ENCODE peak calls at places on chromosomes 2 and 18, in ten cellular contexts. M is CD8-positive, alpha-beta T cell; T is upper lobe of left lung; E is IMR-90; I is body of pancreas; F is neural progenitor cell; L is esophagus squamous epithelium; Y is tibial artery; H is cardiac muscle cell; W is breast epithelium. N is an unnamed sample. For H3K36me3, the result is how much of the 10 kb centered on the place peaks cover.

GRCh38 chr2:116924509-116924908 is 890.0 kb upstream of the DDX18 start:
- DNase-seq in M (no peak), W (no peak), E (no peak), L (no peak), H (no peak), T (no peak), Y (no peak), I (no peak), F (no peak), N (no peak)

GRCh38 chr2:168345601-168346000 is 98.2 kb upstream of the STK39 start:
- DNase-seq in I (no peak), T (no peak), F (no peak), Y (no peak), W (no peak), M (no peak), H (no peak), E (no peak), L (no peak), N (no peak)

GRCh38 chr18:24080861-24081260 is 58.0 kb upstream of the CABYR start:
- DNase-seq in M (no peak), Y (no peak), I (no peak), F (no peak), T (no peak), E (no peak), L (no peak), H (no peak), W (no peak), N (no peak)

GRCh38 chr2:38269421-38269820 is 107.7 kb downstream of the ATL2 start:
- DNase-seq in E (peak), Y (no peak), F (no peak), L (no peak), T (no peak), M (no peak), I (no peak), W (no peak), H (no peak), N (no peak)

GRCh38 chr2:23661276-23662050 is 265.5 kb downstream of the ATAD2B start:
- DNase-seq in W (no peak), I (no peak), T (no peak), Y (no peak), H (no peak), E (no peak), F (no peak), M (no peak), L (no peak), N (no peak)

GRCh38 chr2:66897676-66898280 is 462.9 kb downstream of the MEIS1 start:
- DNase-seq in W (no peak), I (no peak), F (no peak), T (no peak), Y (no peak), E (peak), M (no peak), L (no peak), H (no peak), N (peak)

GRCh38 chr2:45675130-45675812 is 23.8 kb downstream of the PRKCE start:
- DNase-seq in I (peak), M (no peak), F (no peak), Y (no peak), W (no peak), E (no peak), H (peak), T (no peak), L (no peak), N (no peak)

GRCh38 chr2:137467246-137467862 is 496.9 kb upstream of the HNMT start:
- DNase-seq in F (peak), Y (no peak), H (peak), I (peak), T (no peak), W (no peak), E (no peak), M (no peak), L (no peak), N (no peak)

GRCh38 chr2:12282780-12283695 is 433.7 kb upstream of the TRIB2 start:
- DNase-seq in T (no peak), L (no peak), Y (no peak), H (no peak), E (no peak), F (no peak), I (no peak), M (no peak), W (no peak), N (no peak)

GRCh38 chr2:173205375-173205774 is 129.7 kb downstream of the MAP3K20 start:
- DNase-seq in M (no peak), Y (peak), H (no peak), F (no peak), L (no peak), T (no peak), I (peak), W (no peak), E (peak), N (peak)

GRCh38 chr2:98157557-98157956 is 70.6 kb downstream of the VWA3B start:
- DNase-seq in I (no peak), H (peak), Y (no peak), F (peak), L (no peak), T (no peak), M (no peak), E (no peak), W (no peak), N (no peak)
- TF ChIP-seq CTCF in I (peak), H (no peak), Y (no peak), F (peak), L (no peak), T (no peak), M (no peak), E (no peak), W (no peak), N (no peak)

DNA sequence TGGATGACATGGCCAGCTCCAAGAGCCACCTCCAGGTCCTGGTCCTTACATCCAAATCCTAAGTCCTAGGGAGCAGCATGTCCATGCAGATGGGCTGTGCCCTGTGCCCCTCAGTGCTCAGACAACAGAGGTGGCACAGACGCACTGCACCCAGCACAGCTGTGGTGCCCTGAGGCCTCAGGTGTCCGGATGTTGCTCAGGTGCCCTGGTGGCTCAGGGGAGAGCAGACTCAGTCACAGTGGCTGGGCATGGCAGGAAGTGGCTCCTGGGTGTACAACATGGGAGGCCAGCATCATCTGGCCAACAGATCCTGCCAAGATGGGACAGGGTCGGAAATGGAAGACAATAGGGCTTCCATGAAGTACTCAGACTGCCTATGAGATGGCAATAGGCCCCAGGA is 50.1 kb downstream of the TIMM21 start:
- DNase-seq in M (no peak), L (no peak), Y (no peak), I (no peak), W (no peak), E (no peak), F (no peak), T (no peak), H (no peak), N (no peak)
- H3K27ac ChIP-seq in M (no peak), L (no peak), Y (no peak), I (no peak), W (no peak), E (no peak), F (no peak), T (peak), H (no peak), N (no peak)

GRCh38 chr2:26281226-26281625 is 36.5 kb downstream of the HADHB start:
- DNase-seq in W (no peak), E (no peak), I (no peak), H (no peak), M (no peak), T (no peak), F (no peak), Y (no peak), L (no peak), N (no peak)

GRCh38 chr2:26276488-26276887 is 31.7 kb downstream of the HADHB start:
- DNase-seq in F (no peak), H (no peak), T (no peak), Y (no peak), L (no peak), E (no peak), W (no peak), M (no peak), I (no peak), N (no peak)

GRCh38 chr2:26283606-26284005 is 38.9 kb downstream of the HADHB start:
- DNase-seq in H (no peak), W (no peak), E (no peak), F (no peak), T (no peak), Y (no peak), L (no peak), M (no peak), I (no peak), N (no peak)

GRCh38 chr2:26284132-26284531 is 39.4 kb downstream of the HADHB start:
- DNase-seq in W (no peak), F (no peak), I (no peak), T (no peak), E (peak), Y (no peak), H (no peak), M (no peak), L (no peak), N (no peak)

GRCh38 chr2:26279886-26280285 is 35.1 kb downstream of the HADHB start:
- DNase-seq in L (no peak), M (no peak), T (no peak), I (no peak), H (no peak), W (no peak), F (no peak), Y (no peak), E (no peak), N (no peak)
- H3K36me3 ChIP-seq in L (half or more), M (under half), T (under half), I (under half), H (half or more), W (under half), F (under half), Y (half or more), E (under half), N (under half)

DNA sequence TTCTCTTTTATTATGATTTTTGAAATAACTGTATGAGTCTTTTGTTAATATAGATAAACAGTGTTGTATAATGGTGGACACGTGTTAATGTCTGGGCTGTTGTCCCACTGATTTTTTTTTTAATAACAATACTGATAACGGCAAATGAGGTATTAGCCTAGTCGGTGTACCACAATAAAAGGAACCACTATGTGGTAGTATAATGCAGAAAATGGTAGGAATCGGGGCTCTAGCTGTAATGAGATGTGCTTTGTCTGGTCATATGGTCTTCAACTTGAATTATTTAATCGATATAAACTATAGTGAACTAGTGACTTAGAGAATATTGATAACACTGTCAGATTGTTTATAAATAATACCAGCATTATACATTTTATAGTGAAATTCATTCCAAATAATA is 517.9 kb upstream of the SPHKAP start:
- DNase-seq in M (no peak), H (no peak), L (no peak), W (no peak), F (no peak), E (peak), Y (no peak), I (no peak), T (no peak), N (no peak)
- TF ChIP-seq CTCF in M (no peak), H (peak), L (no peak), W (no peak), F (peak), E (no peak), Y (no peak), I (no peak), T (peak), N (no peak)

GRCh38 chr2:157262248-157262647 is 4.7 kb downstream of the GALNT5 start:
- DNase-seq in E (no peak), F (no peak), Y (no peak), L (no peak), I (no peak), T (no peak), H (no peak), M (no peak), W (no peak), N (no peak)
- H3K27ac ChIP-seq in E (no peak), F (no peak), Y (peak), L (no peak), I (no peak), T (no peak), H (no peak), M (no peak), W (no peak), N (no peak)

DNA sequence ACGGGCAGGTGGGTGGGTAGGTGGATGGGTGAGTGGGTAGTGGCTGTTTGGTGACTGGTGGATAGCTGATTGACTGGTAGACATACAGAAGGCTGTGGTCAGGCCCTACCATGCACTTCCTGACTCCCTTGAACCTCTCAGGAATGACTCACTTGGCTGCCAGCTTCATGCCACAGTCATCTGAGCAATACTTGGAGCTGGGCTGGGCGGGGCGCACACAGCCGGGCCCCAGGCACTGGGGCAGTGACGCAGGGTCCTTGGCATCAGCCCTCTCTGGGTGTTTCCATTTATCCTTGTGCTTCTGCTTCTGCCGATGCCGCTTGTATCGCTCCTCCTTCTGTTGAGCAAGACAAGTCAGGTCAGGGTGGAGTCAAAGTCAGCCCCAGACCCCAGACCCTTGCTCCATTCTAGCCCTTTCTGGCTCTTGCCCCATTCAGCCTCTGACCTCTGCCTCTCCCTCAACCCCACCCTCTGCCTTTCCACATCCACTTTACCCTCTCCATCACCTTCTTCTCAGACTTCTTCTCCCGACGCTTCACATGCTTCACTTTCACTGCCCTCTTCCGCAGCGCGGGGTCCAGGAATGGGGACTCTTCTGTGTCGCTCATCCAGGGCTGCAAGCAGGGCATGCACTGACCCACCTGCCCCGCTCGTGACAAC is 3.0 kb upstream of the MBD1 start:
- DNase-seq in M (no peak), W (no peak), E (no peak), H (no peak), I (no peak), Y (no peak), L (no peak), F (no peak), T (peak), N (no peak)
- H3K36me3 ChIP-seq in M (under half), W (under half), E (under half), H (under half), I (under half), Y (under half), L (under half), F (under half), T (under half), N (under half)

DNA sequence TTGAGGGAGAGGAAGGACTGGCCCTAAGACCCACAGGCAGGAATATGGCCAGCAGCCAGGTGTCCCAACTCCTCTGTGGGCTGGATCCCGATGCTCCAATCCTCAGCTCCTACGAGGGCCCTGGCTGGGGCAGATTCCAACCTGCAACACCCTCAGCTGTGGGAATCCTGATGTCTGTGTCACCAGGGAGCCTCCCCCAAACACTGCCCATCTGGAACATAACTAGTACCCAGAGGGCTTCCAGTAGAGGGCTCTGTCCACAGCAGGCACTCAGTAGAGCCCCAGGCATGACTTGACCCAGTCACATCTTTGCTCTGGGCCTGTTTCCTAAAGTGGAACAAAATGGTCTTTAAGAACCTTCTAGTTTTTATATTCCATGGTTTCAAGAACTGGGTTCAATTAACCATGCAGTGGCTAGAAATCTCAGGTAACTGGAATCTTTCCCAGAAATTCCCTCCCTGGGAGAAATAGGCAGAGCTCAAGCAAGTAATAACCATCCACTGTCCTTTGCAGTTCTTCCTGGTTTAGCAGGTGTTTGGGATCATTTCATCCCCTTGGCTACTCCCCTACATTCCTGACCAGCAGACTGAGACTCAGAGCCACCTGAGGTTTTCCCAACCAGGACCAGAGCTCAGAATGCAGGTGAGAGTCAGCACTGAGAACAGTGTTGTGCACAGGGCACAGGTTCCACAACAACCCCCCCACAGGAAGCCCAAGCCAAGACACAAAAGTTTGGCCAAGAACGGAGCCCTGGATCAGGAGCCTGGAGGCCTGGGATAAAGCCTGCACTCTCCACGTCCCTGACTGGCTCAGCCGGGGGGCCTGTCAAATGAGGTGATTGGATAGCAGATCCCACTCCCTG is 20.8 kb upstream of the LOXHD1 start:
- DNase-seq in E (no peak), F (no peak), L (no peak), W (no peak), M (no peak), T (no peak), I (no peak), Y (no peak), H (peak), N (no peak)
- TF ChIP-seq CTCF in E (no peak), F (peak), L (no peak), W (no peak), M (no peak), T (no peak), I (no peak), Y (no peak), H (no peak), N (no peak)

DNA sequence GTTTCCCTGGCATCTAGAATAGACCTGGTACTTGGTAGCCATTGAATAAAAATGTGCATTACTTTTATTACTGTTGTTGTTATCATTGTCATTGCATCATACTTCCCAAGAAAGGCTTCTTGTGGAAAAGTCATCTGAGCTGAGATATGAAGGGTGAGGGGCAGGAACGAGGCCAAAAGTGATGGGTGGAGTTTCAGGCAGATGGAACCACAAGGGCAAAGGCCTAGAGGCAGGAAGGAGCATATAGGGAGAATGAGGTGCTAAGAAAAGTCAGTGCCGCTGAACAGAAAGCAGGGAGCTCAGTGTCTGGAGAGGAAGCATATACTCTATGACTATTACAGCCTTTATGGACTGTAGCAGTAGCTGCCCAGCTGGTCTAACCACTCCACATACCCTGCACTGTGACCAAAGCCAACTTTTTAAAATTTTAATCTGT is 219.3 kb downstream of the SPP2 start:
- DNase-seq in E (peak), W (no peak), F (no peak), I (no peak), M (no peak), T (no peak), L (no peak), H (no peak), Y (no peak), N (no peak)
- H3K27ac ChIP-seq in E (no peak), W (peak), F (no peak), I (no peak), M (no peak), T (no peak), L (peak), H (no peak), Y (no peak), N (no peak)